ENCODE peak calls at places on chromosomes 12 and 14, in six cellular contexts. L is colonic mucosa; O is fibroblast of pulmonary artery; B is CD8-positive, alpha-beta memory T cell; G is neuronal stem cell; F is right lobe of liver. P is an unnamed sample.
A peak's percentile ranks its signal among the peaks of the same experiment; 100 is the strongest.

GRCh38 chr12:94922561-94922960 is 80.9 kb downstream of the NDUFA12 start:
- DNase-seq in L (no peak), O (no peak), B (no peak), G (no peak), F (no peak), P (no peak)

GRCh38 chr12:107513184-107513583 is 172.4 kb upstream of the PWP1 start:
- DNase-seq in L (no peak), O (no peak), B (no peak), G (no peak), F (no peak), P (no peak)

GRCh38 chr14:98791661-98792060 is 480.3 kb downstream of the BCL11B start:
- DNase-seq in L (no peak), O (no peak), B (no peak), G (no peak), F (no peak), P (no peak)

GRCh38 chr14:70257526-70257925 is 68.8 kb upstream of the SLC8A3 start:
- DNase-seq in L (peak; percentile 36), O (no peak), B (no peak), G (no peak), F (peak; percentile 27), P (peak; percentile 22)

GRCh38 chr14:35826952-35827416 is 846 bp downstream of the BRMS1L start:
- DNase-seq in L (no peak), O (no peak), B (no peak), G (no peak), F (no peak), P (no peak)

GRCh38 chr12:105561981-105562726 is 231.7 kb downstream of the C12orf75 start:
- DNase-seq in L (peak; percentile 44), O (peak; percentile 90), B (no peak), G (no peak), F (no peak), P (no peak)

GRCh38 chr12:68482660-68483059 is 128.0 kb upstream of the RAP1B start:
- DNase-seq in L (no peak), O (no peak), B (peak; percentile 9), G (no peak), F (no peak), P (peak; percentile 43)

GRCh38 chr14:105582639-105583038 is 56.3 kb downstream of the TMEM121 start:
- DNase-seq in L (no peak), O (no peak), B (no peak), G (no peak), F (no peak), P (no peak)

GRCh38 chr14:51341338-51341737 is 101.3 kb downstream of the TMX1 start:
- DNase-seq in L (no peak), O (no peak), B (no peak), G (no peak), F (no peak), P (no peak)

GRCh38 chr12:3398196-3398789 is 92.7 kb upstream of the PRMT8 start:
- DNase-seq in L (no peak), O (no peak), B (no peak), G (no peak), F (no peak), P (no peak)

DNA sequence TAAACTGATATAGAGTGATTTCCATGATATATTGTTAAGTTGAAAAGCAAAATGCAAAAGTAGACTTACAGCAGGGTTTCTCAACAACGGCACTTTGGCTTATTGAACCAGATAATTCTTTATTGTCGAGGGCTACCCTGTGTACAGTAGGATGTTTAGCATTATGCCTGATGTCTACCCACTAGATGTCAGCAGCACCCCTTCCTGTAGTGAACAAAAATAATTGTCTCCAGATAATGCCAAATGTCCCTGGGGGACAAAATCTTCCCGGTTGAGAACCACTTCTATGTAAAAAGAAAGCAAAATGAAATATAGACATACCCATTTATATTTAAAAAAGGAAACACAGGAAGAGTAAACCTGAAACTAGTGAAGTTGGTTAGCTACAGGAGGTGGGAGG is 32.4 kb downstream of the ABCD2 start:
- DNase-seq in L (no peak), O (peak; percentile 29), B (no peak), G (no peak), F (no peak), P (no peak)
- H3K4me3 ChIP-seq in L (no peak overlapping the region), O (no peak overlapping the region), B (no peak overlapping the region), G (no peak overlapping the region), F (no peak overlapping the region), P (no peak overlapping the region)

DNA sequence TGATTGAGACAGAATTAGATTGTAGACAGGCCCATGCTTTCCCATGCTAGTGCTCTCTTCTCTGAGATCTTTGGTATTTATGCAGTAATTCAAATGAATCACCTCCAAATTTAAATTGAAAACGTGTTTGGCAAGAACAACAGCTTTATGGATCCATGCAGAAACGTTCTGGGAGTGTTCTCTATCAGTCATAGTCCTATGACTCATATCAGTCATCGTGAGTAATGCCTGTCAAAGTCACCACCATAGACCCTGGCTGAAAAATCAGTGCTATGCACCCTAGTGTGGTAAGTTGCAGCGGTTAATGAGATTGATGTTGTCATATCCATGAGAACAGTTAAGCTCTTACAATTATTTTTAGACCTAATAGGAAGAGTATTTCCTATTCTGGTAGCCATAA is 90.1 kb upstream of the FOXG1 start:
- DNase-seq in L (no peak), O (peak; percentile 37), B (no peak), G (no peak), F (no peak), P (no peak)
- H3K4me3 ChIP-seq in L (no peak overlapping the region), O (no peak overlapping the region), B (no peak overlapping the region), G (no peak overlapping the region), F (no peak overlapping the region), P (no peak overlapping the region)

GRCh38 chr14:85531594-85532391 is 1.8 kb downstream of the FLRT2 start:
- DNase-seq in L (peak; percentile 44), O (peak; percentile 88), B (no peak), G (peak; percentile 49), F (peak; percentile 49), P (no peak)
- H3K4me3 ChIP-seq in L (peak overlapping the region; percentile 5), O (peak overlapping the region; percentile 83), B (no peak overlapping the region), G (peak overlapping the region; percentile 80), F (peak overlapping the region; percentile 14), P (no peak overlapping the region)

GRCh38 chr12:108596854-108597558 is 878 bp downstream of the TMEM119 start:
- DNase-seq in L (no peak), O (no peak), B (no peak), G (no peak), F (no peak), P (no peak)
- H3K4me3 ChIP-seq in L (peak overlapping the region; percentile 13), O (peak overlapping the region; percentile 1), B (no peak overlapping the region), G (peak overlapping the region; percentile 8), F (no peak overlapping the region), P (no peak overlapping the region)

DNA sequence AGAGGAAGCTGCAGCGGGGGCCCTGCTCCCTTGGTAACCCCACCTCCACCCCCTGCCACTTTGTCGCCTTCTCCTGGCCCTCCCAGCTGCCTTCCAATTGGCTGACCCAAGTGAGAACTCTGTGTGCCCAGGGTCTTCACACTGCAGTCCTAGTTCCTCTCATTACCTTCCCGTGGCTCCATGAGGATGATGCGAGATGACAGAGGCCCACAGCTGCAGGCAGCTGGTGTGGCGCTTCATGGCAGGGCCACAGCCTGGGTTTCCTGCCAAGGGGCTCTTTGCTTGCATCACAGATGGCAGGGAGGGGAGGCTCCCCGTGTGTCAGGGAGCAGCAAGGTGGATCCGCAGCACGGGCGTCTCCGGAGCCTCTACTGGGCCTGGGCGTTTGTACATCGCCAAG is 29.0 kb downstream of the DEGS2 start:
- DNase-seq in L (no peak), O (no peak), B (no peak), G (no peak), F (no peak), P (no peak)
- H3K4me3 ChIP-seq in L (no peak overlapping the region), O (no peak overlapping the region), B (no peak overlapping the region), G (no peak overlapping the region), F (no peak overlapping the region), P (no peak overlapping the region)

GRCh38 chr12:54549774-54550451 is 512 bp downstream of the PDE1B start:
- DNase-seq in L (no peak), O (no peak), B (no peak), G (no peak), F (no peak), P (peak; percentile 16)
- H3K4me3 ChIP-seq in L (peak overlapping the region; percentile 20), O (peak overlapping the region; percentile 7), B (peak overlapping the region; percentile 40), G (peak overlapping the region; percentile 88), F (peak overlapping the region; percentile 32), P (peak overlapping the region; percentile 32)

GRCh38 chr12:1071182-1071581 is 80.2 kb downstream of the ERC1 start:
- DNase-seq in L (no peak), O (no peak), B (no peak), G (no peak), F (no peak), P (no peak)
- H3K4me3 ChIP-seq in L (no peak overlapping the region), O (no peak overlapping the region), B (no peak overlapping the region), G (no peak overlapping the region), F (no peak overlapping the region), P (no peak overlapping the region)